ENCODE peak calls at places on chromosomes 13 and 19, in seven cellular contexts. Y is stimulated activated naive B cell treated with anti-CD40 and anti-IgM and Interleukin-4, amounts not matched to agents 10 μg/mL and 1 μg/mL and 100 μg/mL, for 72 hours; B is Calu3; K is retinal pigment epithelial cell; P is tibial artery; W is activated naive CD8-positive, alpha-beta T cell treated with anti-CD3 and anti-CD28 coated beads, Interleukin-2, amount 50 U/mL, for 24 hours; H is omental fat pad. E is an unnamed sample.

GRCh38 chr19:47232422-47233211 is 1.6 kb upstream of the BBC3 start:
- DNase-seq in B (peak; percentile 63), P (no peak), W (peak; percentile 29), Y (no peak), H (no peak), K (no peak), E (peak; percentile 21)

GRCh38 chr13:89695343-89696257 is 1651.9 kb upstream of the MIR17HG start:
- DNase-seq in K (peak; percentile 19), P (no peak), H (no peak), W (peak; percentile 2), B (peak; percentile 30), Y (no peak), E (no peak)

GRCh38 chr19:37975071-37975470 is 68.1 kb downstream of the SIPA1L3 start:
- DNase-seq in H (no peak), W (no peak), B (no peak), P (no peak), K (no peak), Y (no peak), E (peak; percentile 44)

GRCh38 chr13:47661076-47661475 is 340.0 kb downstream of the SUCLA2 start:
- DNase-seq in W (no peak), H (no peak), P (no peak), B (no peak), K (no peak), Y (no peak), E (no peak)

GRCh38 chr19:40143612-40144011 is 47.6 kb upstream of the MAP3K10 start:
- DNase-seq in B (no peak), H (no peak), W (peak; percentile 49), K (no peak), P (no peak), Y (no peak), E (peak; percentile 50)

GRCh38 chr13:40982772-40983171 is 36.3 kb downstream of the ELF1 start:
- DNase-seq in Y (peak; percentile 46), K (no peak), P (no peak), W (peak; percentile 38), H (no peak), B (no peak), E (peak; percentile 56)

GRCh38 chr13:82010780-82011179 is 1669.9 kb upstream of the SPRY2 start:
- DNase-seq in Y (no peak), W (no peak), K (no peak), H (no peak), B (no peak), P (no peak), E (no peak)

GRCh38 chr19:41327499-41328156 is 17.7 kb downstream of the CCDC97 start:
- DNase-seq in W (peak; percentile 84), H (peak; percentile 55), K (peak; percentile 70), P (peak; percentile 87), Y (peak; percentile 80), B (peak; percentile 87), E (peak; percentile 85)

GRCh38 chr13:99991013-99991805 is 9.6 kb downstream of the ZIC2 start:
- DNase-seq in H (no peak), W (no peak), B (no peak), Y (no peak), K (no peak), P (no peak), E (no peak)

GRCh38 chr19:44602071-44602470 is 11.3 kb upstream of the IGSF23 start:
- DNase-seq in W (no peak), Y (no peak), H (no peak), P (no peak), K (no peak), B (no peak), E (no peak)

GRCh38 chr13:67229438-67230242 is 496 bp downstream of the PCDH9 start:
- DNase-seq in B (no peak), Y (no peak), P (no peak), H (no peak), W (no peak), K (no peak), E (no peak)

GRCh38 chr13:76822691-76823267 is 63.4 kb downstream of the KCTD12 start:
- DNase-seq in Y (no peak), B (no peak), H (no peak), W (no peak), K (no peak), P (no peak), E (peak; percentile 34)

GRCh38 chr19:15170345-15170744 is 30.4 kb downstream of the NOTCH3 start:
- DNase-seq in B (no peak), P (no peak), H (no peak), W (no peak), K (no peak), Y (no peak), E (no peak)

GRCh38 chr13:94433055-94433947 is 46.2 kb downstream of the DCT start:
- DNase-seq in P (no peak), K (no peak), B (no peak), H (no peak), Y (peak; percentile 49), W (peak; percentile 28), E (peak; percentile 14)

GRCh38 chr13:33199282-33199850 is 86.2 kb downstream of the STARD13 start:
- DNase-seq in K (no peak), H (no peak), Y (no peak), W (no peak), P (no peak), B (no peak), E (no peak)

GRCh38 chr19:43620061-43621001 is 902 bp upstream of the ZNF428 start:
- DNase-seq in B (no peak), Y (no peak), H (no peak), K (no peak), P (no peak), W (peak; percentile 91), E (no peak)

GRCh38 chr13:47628666-47629065 is 372.4 kb downstream of the SUCLA2 start:
- DNase-seq in H (no peak), Y (no peak), W (no peak), K (no peak), P (no peak), B (no peak), E (no peak)

GRCh38 chr19:43574424-43575155 is 737 bp downstream of the XRCC1 start:
- DNase-seq in B (no peak), Y (no peak), W (no peak), P (no peak), K (no peak), H (no peak), E (no peak)

GRCh38 chr19:49906879-49907564 is 10.3 kb upstream of the IL4I1 start:
- DNase-seq in K (no peak), B (no peak), Y (no peak), W (no peak), P (no peak), H (no peak), E (no peak)

GRCh38 chr19:42420055-42420544 is 7.1 kb downstream of the LIPE start:
- DNase-seq in W (peak; percentile 80), Y (peak; percentile 37), P (no peak), B (peak; percentile 75), K (no peak), H (no peak), E (peak; percentile 87)

GRCh38 chr19:6260912-6261636 is 18.7 kb downstream of the MLLT1 start:
- DNase-seq in Y (no peak), B (peak; percentile 23), K (no peak), W (peak; percentile 47), P (no peak), H (no peak), E (peak; percentile 56)

GRCh38 chr13:84609716-84610115 is 727.4 kb upstream of the SLITRK1 start:
- DNase-seq in H (no peak), Y (no peak), K (no peak), B (no peak), W (no peak), P (no peak), E (no peak)

GRCh38 chr19:55189424-55189823 is 9.3 kb upstream of the SYT5 start:
- DNase-seq in H (no peak), B (no peak), K (peak; percentile 80), P (no peak), Y (no peak), W (no peak), E (no peak)

GRCh38 chr13:77028202-77028601 is 1.2 kb upstream of the FBXL3 start:
- DNase-seq in W (no peak), K (no peak), Y (no peak), B (no peak), H (no peak), P (no peak), E (no peak)

GRCh38 chr19:35034588-35035382 is 4.5 kb downstream of the SCN1B start:
- DNase-seq in H (no peak), B (no peak), K (no peak), Y (no peak), P (no peak), W (no peak), E (no peak)

GRCh38 chr13:27997904-27998522 is 9.5 kb upstream of the URAD start:
- DNase-seq in K (no peak), Y (no peak), B (peak; percentile 52), W (no peak), P (peak; percentile 79), H (no peak), E (peak; percentile 51)

GRCh38 chr13:61414686-61415664 is 674 bp downstream of the PCDH20 start:
- DNase-seq in W (no peak), P (peak; percentile 74), K (peak; percentile 64), Y (no peak), B (no peak), H (no peak), E (peak; percentile 6)

GRCh38 chr19:43841990-43842389 is 14.9 kb downstream of the ZNF283 start:
- DNase-seq in H (no peak), Y (no peak), B (no peak), P (no peak), W (no peak), K (no peak), E (no peak)

GRCh38 chr19:40933025-40933424 is 51.0 kb upstream of the CYP2A7 start:
- DNase-seq in P (no peak), K (no peak), Y (no peak), H (no peak), W (no peak), B (no peak), E (no peak)

GRCh38 chr19:10243606-10244005 is 8.4 kb upstream of the MRPL4 start:
- DNase-seq in H (no peak), P (no peak), K (no peak), B (no peak), Y (no peak), W (no peak), E (no peak)

GRCh38 chr13:107788464-107789165 is 426.7 kb downstream of the LIG4 start:
- DNase-seq in H (no peak), K (no peak), P (no peak), B (no peak), W (no peak), Y (no peak), E (no peak)

GRCh38 chr13:37869756-37870488 is at the start of gene TRPC4:
- DNase-seq in Y (no peak), W (peak; percentile 3), P (peak; percentile 81), H (no peak), B (peak; percentile 37), K (peak; percentile 80), E (peak; percentile 10)

GRCh38 chr13:79448413-79448812 is 32.5 kb upstream of the NDFIP2 start:
- DNase-seq in Y (no peak), P (no peak), W (no peak), B (no peak), K (no peak), H (no peak), E (no peak)

GRCh38 chr19:44585371-44586141 is 27.8 kb upstream of the IGSF23 start:
- DNase-seq in K (no peak), Y (no peak), P (no peak), W (no peak), H (no peak), B (no peak), E (no peak)

GRCh38 chr13:97130201-97130600 is 91.9 kb upstream of the MBNL2 start:
- DNase-seq in B (no peak), Y (no peak), W (no peak), H (no peak), K (no peak), P (no peak), E (no peak)

GRCh38 chr19:39968789-39969188 is 2.2 kb upstream of the PSMC4 start:
- DNase-seq in Y (no peak), H (no peak), K (no peak), P (no peak), W (no peak), B (no peak), E (no peak)